ENCODE peak calls at places on chromosome 4, in four cellular contexts. L is H1, X is K562, U is SK-N-SH. W is an unnamed sample.

GRCh38 chr4:168601899-168602298 is 105.0 kb downstream of the PALLD start:
- DNase-seq in L (no peak), X (no peak), U (no peak), W (no peak)

GRCh38 chr4:88360256-88360655 is 18.4 kb upstream of the HERC6 start:
- DNase-seq in X (no peak), U (no peak), L (no peak), W (no peak)

GRCh38 chr4:183253451-183253850 is 66.6 kb downstream of the CLDN22 start:
- DNase-seq in X (no peak), U (no peak), L (no peak), W (no peak)

GRCh38 chr4:111954546-111954945 is 190.7 kb upstream of the FAM241A start:
- DNase-seq in X (no peak), L (no peak), U (no peak), W (no peak)

GRCh38 chr4:145043306-145043705 is 54.7 kb downstream of the ANAPC10 start:
- DNase-seq in L (no peak), X (no peak), U (no peak), W (no peak)

GRCh38 chr4:48796191-48796926 is 16.3 kb upstream of the FRYL start:
- DNase-seq in L (no peak), X (no peak), U (no peak), W (no peak)

GRCh38 chr4:146059153-146059552 is 116.4 kb upstream of the LSM6 start:
- DNase-seq in X (no peak), U (no peak), L (no peak), W (no peak)

GRCh38 chr4:1958276-1959103 is 50.3 kb downstream of the NELFA start:
- DNase-seq in U (no peak), L (no peak), X (no peak), W (no peak)

GRCh38 chr4:72312032-72312650 is 256.9 kb downstream of the ADAMTS3 start:
- DNase-seq in U (no peak), L (no peak), X (no peak), W (peak)

GRCh38 chr4:99077177-99077576 is 11.4 kb downstream of the ADH5 start:
- DNase-seq in X (no peak), L (no peak), U (no peak), W (no peak)

GRCh38 chr4:182881928-182882327 is 35.3 kb downstream of the DCTD start:
- DNase-seq in X (no peak), U (peak), L (no peak), W (no peak)

GRCh38 chr4:174828845-174829701 is at the start of gene GLRA3:
- DNase-seq in L (peak), X (peak), U (peak), W (peak)

GRCh38 chr4:7516773-7517144 is 82.0 kb upstream of the PSAPL1 start:
- DNase-seq in X (no peak), U (no peak), L (no peak), W (no peak)

GRCh38 chr4:140615451-140615850 is 46.7 kb upstream of the UCP1 start:
- DNase-seq in L (no peak), X (no peak), U (no peak), W (no peak)

GRCh38 chr4:153394945-153395344 is 50.5 kb downstream of the MND1 start:
- DNase-seq in U (no peak), L (no peak), X (no peak), W (no peak)

GRCh38 chr4:128468485-128468989 is 180.9 kb upstream of the PGRMC2 start:
- DNase-seq in L (no peak), U (peak), X (no peak), W (no peak)

GRCh38 chr4:38456096-38456495 is 207.9 kb upstream of the KLF3 start:
- DNase-seq in L (no peak), X (no peak), U (no peak), W (no peak)

GRCh38 chr4:33751050-33751449 is 2493.3 kb downstream of the ARAP2 start:
- DNase-seq in L (no peak), X (no peak), U (no peak), W (no peak)

GRCh38 chr4:58766763-58767162 is 1656.6 kb upstream of the IGFBP7 start:
- DNase-seq in X (no peak), L (no peak), U (no peak), W (no peak)

GRCh38 chr4:163534056-163534455 is 39.6 kb downstream of the TMA16 start:
- DNase-seq in X (no peak), L (no peak), U (no peak), W (no peak)

DNA sequence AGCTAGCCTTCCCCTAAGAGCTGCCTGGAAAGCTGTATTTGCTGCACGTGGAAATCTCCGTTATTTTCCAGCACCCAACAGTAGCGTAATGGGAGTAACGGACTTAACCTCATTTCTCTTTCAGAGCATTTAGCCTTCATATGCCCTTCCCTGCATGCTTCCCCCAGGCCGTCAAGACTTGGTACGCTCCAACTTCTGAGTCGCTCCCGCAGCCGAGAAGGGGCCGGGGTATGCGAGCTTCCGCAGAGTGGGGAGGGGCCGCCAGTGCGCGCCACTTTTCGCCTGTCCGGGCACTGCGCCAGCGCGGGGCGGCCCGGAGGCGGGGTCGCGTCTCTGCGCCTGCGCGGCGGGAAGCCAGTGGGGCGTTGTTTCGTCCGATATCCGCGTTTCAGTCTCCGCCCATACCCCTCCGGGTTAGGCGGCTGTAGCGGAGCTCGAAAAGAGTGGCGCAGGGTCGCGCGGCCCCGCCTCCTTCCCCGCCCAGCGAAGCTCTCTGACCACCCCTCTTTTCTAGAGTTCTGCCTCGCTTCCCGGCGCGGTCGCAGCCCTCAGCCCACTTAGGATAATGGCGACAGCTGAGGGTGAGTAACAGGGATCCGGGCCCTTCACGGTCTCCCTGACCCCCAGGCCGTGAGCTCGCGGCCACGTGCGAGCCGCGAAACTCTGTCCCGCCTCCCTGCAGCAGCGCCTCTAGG is at the start of gene PAICS:
- DNase-seq in L (peak), U (peak), X (peak), W (peak)
- TF ChIP-seq CTCF in L (no peak), U (no peak), X (no peak), W (no peak)

GRCh38 chr4:15717126-15717525 is 14.3 kb downstream of the BST1 start:
- DNase-seq in U (no peak), L (no peak), X (no peak), W (no peak)

GRCh38 chr4:15718465-15718864 is 15.6 kb downstream of the BST1 start:
- DNase-seq in X (no peak), L (no peak), U (no peak), W (no peak)

GRCh38 chr4:15718959-15719358 is 16.1 kb downstream of the BST1 start:
- DNase-seq in L (no peak), X (no peak), U (no peak), W (no peak)

GRCh38 chr4:15719506-15719905 is 16.6 kb downstream of the BST1 start:
- DNase-seq in L (no peak), U (no peak), X (no peak), W (no peak)

GRCh38 chr4:15717647-15718416 is 15.0 kb downstream of the BST1 start:
- DNase-seq in U (no peak), X (no peak), L (no peak), W (no peak)
- TF ChIP-seq TEAD4 in U (no peak), X (no peak), L (no peak), W (no peak)

GRCh38 chr4:186116698-186117097 is 12.2 kb downstream of the FAM149A start:
- DNase-seq in X (no peak), U (no peak), L (no peak), W (no peak)

DNA sequence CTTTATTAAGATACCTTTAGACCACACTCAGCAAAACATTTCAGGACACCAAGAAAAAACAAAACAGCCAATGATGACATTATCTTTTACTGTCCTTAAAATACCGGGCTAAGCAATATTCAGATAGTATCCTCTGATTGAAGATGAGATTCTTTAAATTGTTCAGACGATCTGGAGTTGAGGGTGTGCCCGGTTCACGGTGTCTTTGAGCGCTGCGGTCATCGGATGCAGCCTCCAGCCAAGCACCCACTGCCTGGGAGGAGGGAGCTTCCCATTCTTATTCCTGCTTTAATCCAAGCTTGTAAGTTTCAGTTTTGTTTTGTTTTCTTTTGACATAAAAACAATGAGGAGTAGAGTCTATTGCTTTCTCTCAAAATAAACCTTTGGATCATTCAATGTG is 14.1 kb downstream of the FAM149A start:
- DNase-seq in X (no peak), L (no peak), U (no peak), W (no peak)
- TF ChIP-seq CTCF in X (no peak), L (no peak), U (no peak), W (no peak)

GRCh38 chr4:118281611-118282442 is 71.0 kb downstream of the PRSS12 start:
- DNase-seq in X (peak), L (no peak), U (no peak), W (no peak)
- TF ChIP-seq TEAD4 in X (peak), L (no peak), U (peak), W (no peak)

GRCh38 chr4:109125084-109125483 is 177.4 kb downstream of the COL25A1 start:
- DNase-seq in L (peak), X (no peak), U (no peak), W (no peak)

GRCh38 chr4:109128589-109128988 is 173.9 kb downstream of the COL25A1 start:
- DNase-seq in X (no peak), U (no peak), L (no peak), W (no peak)

GRCh38 chr4:109123952-109124351 is 178.5 kb downstream of the COL25A1 start:
- DNase-seq in L (no peak), X (no peak), U (no peak), W (no peak)

GRCh38 chr4:109131559-109131958 is 170.9 kb downstream of the COL25A1 start:
- DNase-seq in X (no peak), U (no peak), L (no peak), W (no peak)

GRCh38 chr4:109127866-109128265 is 174.6 kb downstream of the COL25A1 start:
- DNase-seq in X (no peak), L (no peak), U (no peak), W (no peak)
- TF ChIP-seq CTCF in X (no peak), L (no peak), U (no peak), W (no peak)

GRCh38 chr4:65344278-65344825 is 325.9 kb downstream of the EPHA5 start:
- DNase-seq in X (no peak), L (no peak), U (no peak), W (no peak)
- TF ChIP-seq TEAD4 in X (no peak), L (no peak), U (no peak), W (no peak)

DNA sequence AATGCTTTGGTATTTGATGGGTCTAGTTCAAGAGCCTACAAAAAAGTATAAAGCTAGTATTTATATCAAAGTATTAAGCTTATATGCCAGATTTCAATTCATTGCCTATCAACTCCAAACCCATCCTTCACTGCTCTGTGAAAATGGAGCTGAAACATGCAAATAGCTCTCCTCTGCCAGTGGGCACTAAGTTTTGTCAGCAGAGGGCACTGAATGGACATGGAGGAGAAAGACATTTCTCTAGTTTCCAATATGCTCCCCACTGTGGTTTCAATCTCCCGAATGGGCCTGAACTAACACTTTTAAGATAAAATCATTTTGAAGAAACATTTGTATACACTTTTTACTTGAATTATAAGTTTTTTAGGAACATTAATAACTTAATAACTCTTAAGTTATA is 12.4 kb downstream of the PPID start:
- DNase-seq in L (no peak), X (no peak), U (no peak), W (no peak)
- TF ChIP-seq CTCF in L (no peak), X (no peak), U (peak), W (no peak)

GRCh38 chr4:123453006-123453685 is 56.6 kb downstream of the SPRY1 start:
- DNase-seq in U (no peak), X (no peak), L (no peak), W (no peak)
- TF ChIP-seq TEAD4 in U (no peak), X (no peak), L (no peak), W (no peak)

GRCh38 chr4:55008166-55009056 is 117.0 kb downstream of the KDR start:
- DNase-seq in U (peak), X (peak), L (no peak), W (peak)
- TF ChIP-seq CTCF in U (peak), X (peak), L (peak), W (peak)